ENCODE peak calls at places on chromosome 7, in ten cellular contexts. O, L, Y, B, Q, R, Z, K, C and S are unnamed samples.

GRCh38 chr7:12358694-12359093 is 45.0 kb downstream of the VWDE start:
- DNase-seq in B (no peak), R (no peak), Y (no peak), L (no peak), O (no peak), K (no peak), Q (no peak), Z (no peak), C (no peak), S (no peak)

GRCh38 chr7:21771906-21772610 is 173.6 kb downstream of the CDCA7L start:
- DNase-seq in C (no peak), O (no peak), L (no peak), Y (peak), B (peak), Q (no peak), Z (no peak), K (no peak), R (no peak), S (no peak)

GRCh38 chr7:155878250-155878649 is 66.0 kb upstream of the SHH start:
- DNase-seq in Y (no peak), Z (no peak), R (no peak), L (no peak), K (no peak), C (no peak), Q (no peak), O (no peak), B (no peak), S (no peak)

GRCh38 chr7:136076954-136077353 is 99.8 kb upstream of the MTPN start:
- DNase-seq in R (no peak), B (no peak), Z (no peak), Q (no peak), K (no peak), Y (no peak), O (no peak), C (no peak), L (no peak), S (no peak)

GRCh38 chr7:137488038-137488437 is 144.5 kb upstream of the PTN start:
- DNase-seq in Z (no peak), B (no peak), Q (no peak), Y (no peak), C (no peak), L (no peak), K (no peak), O (no peak), R (no peak), S (no peak)

GRCh38 chr7:36155811-36156361 is 2.8 kb downstream of the EEPD1 start:
- DNase-seq in Z (no peak), Y (no peak), L (peak), R (peak), O (no peak), K (peak), C (peak), B (no peak), Q (no peak), S (no peak)

GRCh38 chr7:28823582-28823981 is 134.5 kb downstream of the TRIL start:
- DNase-seq in R (no peak), O (no peak), B (no peak), L (no peak), Z (no peak), Q (no peak), K (no peak), C (no peak), Y (no peak), S (no peak)

GRCh38 chr7:6154542-6155404 is 117.7 kb downstream of the CYTH3 start:
- DNase-seq in B (no peak), Z (no peak), K (no peak), O (no peak), R (peak), Y (no peak), C (no peak), Q (no peak), L (peak), S (no peak)

GRCh38 chr7:23443974-23444373 is 26.3 kb downstream of the IGF2BP3 start:
- DNase-seq in O (no peak), B (no peak), R (no peak), Y (no peak), K (no peak), Z (no peak), L (no peak), C (no peak), Q (no peak), S (no peak)

GRCh38 chr7:104327534-104327933 is 869 bp upstream of the LHFPL3 start:
- DNase-seq in B (no peak), Z (no peak), L (no peak), K (no peak), O (no peak), R (no peak), C (no peak), Q (no peak), Y (no peak), S (no peak)

GRCh38 chr7:26486153-26486552 is 194.5 kb downstream of the SNX10 start:
- DNase-seq in Y (no peak), B (no peak), Q (no peak), R (no peak), K (no peak), Z (no peak), O (no peak), C (no peak), L (no peak), S (no peak)

GRCh38 chr7:104772405-104772821 is 241.6 kb upstream of the KMT2E start:
- DNase-seq in C (no peak), Y (no peak), L (no peak), Q (no peak), K (no peak), B (peak), O (no peak), Z (no peak), R (peak), S (no peak)

GRCh38 chr7:135160098-135160857 is 10.2 kb downstream of the CYREN start:
- DNase-seq in O (no peak), Q (no peak), L (no peak), Y (peak), K (no peak), B (no peak), R (no peak), Z (no peak), C (no peak), S (no peak)

GRCh38 chr7:38017320-38017719 is 96.9 kb downstream of the EPDR1 start:
- DNase-seq in C (no peak), L (no peak), B (no peak), K (no peak), Q (no peak), Y (no peak), Z (no peak), O (no peak), R (no peak), S (no peak)

GRCh38 chr7:13904689-13905088 is 84.8 kb downstream of the ETV1 start:
- DNase-seq in Q (no peak), L (no peak), K (no peak), O (no peak), Z (no peak), R (no peak), B (no peak), C (no peak), Y (peak), S (no peak)

GRCh38 chr7:116461500-116461899 is 38.0 kb upstream of the CAV2 start:
- DNase-seq in R (no peak), Z (no peak), L (no peak), C (no peak), Q (no peak), Y (no peak), K (no peak), B (no peak), O (no peak), S (no peak)

GRCh38 chr7:3910041-3910440 is 609.0 kb downstream of the SDK1 start:
- DNase-seq in L (no peak), R (no peak), K (no peak), Z (no peak), O (no peak), C (no peak), Q (no peak), Y (no peak), B (no peak), S (no peak)